ENCODE peak calls at places on chromosomes 7 and 10, in nine cellular contexts. One of them, this sample, is unnamed.

GRCh38 chr7:78083466-78084120 is 285.0 kb downstream of the PHTF2 start:
- DNase-seq in CD8-positive, alpha-beta memory T cell: no peak
- DNase-seq in hippocampal formation: no peak
- DNase-seq in cardiac muscle cell: no peak
- DNase-seq in HFFc6: peak
- DNase-seq in neuronal stem cell: no peak
- DNase-seq in chondrocyte: no peak
- DNase-seq in T-cell: no peak
- DNase-seq in NCI-H1105: no peak
- DNase-seq in this sample: no peak

GRCh38 chr10:108208038-108208437 is 1043.5 kb upstream of the SORCS1 start:
- DNase-seq in chondrocyte: no peak
- DNase-seq in cardiac muscle cell: no peak
- DNase-seq in neuronal stem cell: no peak
- DNase-seq in hippocampal formation: no peak
- DNase-seq in T-cell: no peak
- DNase-seq in CD8-positive, alpha-beta memory T cell: no peak
- DNase-seq in NCI-H1105: no peak
- DNase-seq in HFFc6: no peak
- DNase-seq in this sample: no peak

GRCh38 chr10:14185501-14186045 is 145.2 kb downstream of the FRMD4A start:
- DNase-seq in cardiac muscle cell: peak
- DNase-seq in chondrocyte: no peak
- DNase-seq in NCI-H1105: no peak
- DNase-seq in neuronal stem cell: peak
- DNase-seq in HFFc6: peak
- DNase-seq in hippocampal formation: no peak
- DNase-seq in CD8-positive, alpha-beta memory T cell: peak
- DNase-seq in T-cell: peak
- DNase-seq in this sample: no peak

GRCh38 chr7:128911441-128912031 is 1.0 kb upstream of the KCP start:
- DNase-seq in chondrocyte: no peak
- DNase-seq in NCI-H1105: no peak
- DNase-seq in cardiac muscle cell: peak
- DNase-seq in CD8-positive, alpha-beta memory T cell: no peak
- DNase-seq in T-cell: no peak
- DNase-seq in hippocampal formation: no peak
- DNase-seq in HFFc6: no peak
- DNase-seq in neuronal stem cell: no peak
- DNase-seq in this sample: peak

GRCh38 chr7:28867181-28867580 is 90.9 kb downstream of the TRIL start:
- DNase-seq in CD8-positive, alpha-beta memory T cell: no peak
- DNase-seq in chondrocyte: no peak
- DNase-seq in cardiac muscle cell: no peak
- DNase-seq in HFFc6: no peak
- DNase-seq in T-cell: no peak
- DNase-seq in NCI-H1105: no peak
- DNase-seq in neuronal stem cell: no peak
- DNase-seq in hippocampal formation: no peak
- DNase-seq in this sample: no peak

GRCh38 chr7:134625571-134625970 is 21.1 kb upstream of the BPGM start:
- DNase-seq in NCI-H1105: no peak
- DNase-seq in chondrocyte: no peak
- DNase-seq in CD8-positive, alpha-beta memory T cell: no peak
- DNase-seq in cardiac muscle cell: no peak
- DNase-seq in HFFc6: peak
- DNase-seq in neuronal stem cell: no peak
- DNase-seq in hippocampal formation: no peak
- DNase-seq in T-cell: no peak
- DNase-seq in this sample: no peak

GRCh38 chr10:37754538-37755323 is 102.7 kb downstream of the ZNF248 start:
- DNase-seq in hippocampal formation: peak
- DNase-seq in CD8-positive, alpha-beta memory T cell: no peak
- DNase-seq in T-cell: no peak
- DNase-seq in chondrocyte: no peak
- DNase-seq in NCI-H1105: no peak
- DNase-seq in HFFc6: peak
- DNase-seq in cardiac muscle cell: no peak
- DNase-seq in neuronal stem cell: no peak
- DNase-seq in this sample: no peak

GRCh38 chr7:22406715-22407114 is 49.8 kb upstream of the RAPGEF5 start:
- DNase-seq in T-cell: no peak
- DNase-seq in hippocampal formation: no peak
- DNase-seq in HFFc6: no peak
- DNase-seq in chondrocyte: no peak
- DNase-seq in CD8-positive, alpha-beta memory T cell: no peak
- DNase-seq in neuronal stem cell: no peak
- DNase-seq in cardiac muscle cell: no peak
- DNase-seq in NCI-H1105: no peak
- DNase-seq in this sample: no peak

GRCh38 chr10:70927221-70927943 is 39.0 kb upstream of the PCBD1 start:
- DNase-seq in T-cell: no peak
- DNase-seq in cardiac muscle cell: no peak
- DNase-seq in HFFc6: no peak
- DNase-seq in hippocampal formation: no peak
- DNase-seq in NCI-H1105: no peak
- DNase-seq in CD8-positive, alpha-beta memory T cell: no peak
- DNase-seq in chondrocyte: no peak
- DNase-seq in neuronal stem cell: no peak
- DNase-seq in this sample: no peak

GRCh38 chr7:74623135-74623534 is 34.4 kb upstream of the GTF2I start:
- DNase-seq in neuronal stem cell: no peak
- DNase-seq in cardiac muscle cell: no peak
- DNase-seq in T-cell: no peak
- DNase-seq in HFFc6: no peak
- DNase-seq in chondrocyte: no peak
- DNase-seq in NCI-H1105: no peak
- DNase-seq in CD8-positive, alpha-beta memory T cell: no peak
- DNase-seq in hippocampal formation: no peak
- DNase-seq in this sample: no peak

GRCh38 chr10:99740933-99741559 is 9.0 kb downstream of the CUTC start:
- DNase-seq in chondrocyte: no peak
- DNase-seq in NCI-H1105: no peak
- DNase-seq in hippocampal formation: no peak
- DNase-seq in T-cell: no peak
- DNase-seq in CD8-positive, alpha-beta memory T cell: no peak
- DNase-seq in cardiac muscle cell: no peak
- DNase-seq in HFFc6: peak
- DNase-seq in neuronal stem cell: no peak
- DNase-seq in this sample: no peak

GRCh38 chr10:86250399-86250798 is 116.2 kb downstream of the GRID1 start:
- DNase-seq in neuronal stem cell: no peak
- DNase-seq in NCI-H1105: no peak
- DNase-seq in CD8-positive, alpha-beta memory T cell: no peak
- DNase-seq in HFFc6: no peak
- DNase-seq in hippocampal formation: no peak
- DNase-seq in T-cell: no peak
- DNase-seq in chondrocyte: no peak
- DNase-seq in cardiac muscle cell: no peak
- DNase-seq in this sample: peak

GRCh38 chr10:21692909-21693308 is 158.9 kb downstream of the MLLT10 start:
- DNase-seq in CD8-positive, alpha-beta memory T cell: no peak
- DNase-seq in hippocampal formation: no peak
- DNase-seq in cardiac muscle cell: no peak
- DNase-seq in HFFc6: no peak
- DNase-seq in T-cell: no peak
- DNase-seq in neuronal stem cell: no peak
- DNase-seq in NCI-H1105: no peak
- DNase-seq in chondrocyte: no peak
- DNase-seq in this sample: no peak

GRCh38 chr7:135905355-135905754 is 71.8 kb downstream of the MTPN start:
- DNase-seq in HFFc6: no peak
- DNase-seq in neuronal stem cell: no peak
- DNase-seq in cardiac muscle cell: no peak
- DNase-seq in hippocampal formation: no peak
- DNase-seq in CD8-positive, alpha-beta memory T cell: no peak
- DNase-seq in T-cell: no peak
- DNase-seq in NCI-H1105: no peak
- DNase-seq in chondrocyte: no peak
- DNase-seq in this sample: no peak

GRCh38 chr7:93879356-93879755 is 11.2 kb downstream of the TFPI2 start:
- DNase-seq in cardiac muscle cell: no peak
- DNase-seq in hippocampal formation: no peak
- DNase-seq in HFFc6: no peak
- DNase-seq in neuronal stem cell: no peak
- DNase-seq in chondrocyte: no peak
- DNase-seq in CD8-positive, alpha-beta memory T cell: no peak
- DNase-seq in T-cell: no peak
- DNase-seq in NCI-H1105: no peak
- DNase-seq in this sample: no peak

GRCh38 chr10:74882831-74883230 is 56.4 kb downstream of the KAT6B start:
- DNase-seq in CD8-positive, alpha-beta memory T cell: no peak
- DNase-seq in hippocampal formation: no peak
- DNase-seq in neuronal stem cell: no peak
- DNase-seq in T-cell: no peak
- DNase-seq in HFFc6: no peak
- DNase-seq in NCI-H1105: no peak
- DNase-seq in cardiac muscle cell: no peak
- DNase-seq in chondrocyte: no peak
- DNase-seq in this sample: no peak

GRCh38 chr10:51926336-51926735 is 226.9 kb upstream of the CSTF2T start:
- DNase-seq in CD8-positive, alpha-beta memory T cell: no peak
- DNase-seq in hippocampal formation: no peak
- DNase-seq in chondrocyte: no peak
- DNase-seq in NCI-H1105: no peak
- DNase-seq in cardiac muscle cell: no peak
- DNase-seq in T-cell: no peak
- DNase-seq in HFFc6: no peak
- DNase-seq in neuronal stem cell: no peak
- DNase-seq in this sample: no peak

GRCh38 chr10:93406367-93407145 is 75.6 kb downstream of the MYOF start:
- DNase-seq in NCI-H1105: no peak
- DNase-seq in chondrocyte: no peak
- DNase-seq in cardiac muscle cell: no peak
- DNase-seq in HFFc6: no peak
- DNase-seq in T-cell: no peak
- DNase-seq in CD8-positive, alpha-beta memory T cell: no peak
- DNase-seq in neuronal stem cell: no peak
- DNase-seq in hippocampal formation: no peak
- DNase-seq in this sample: no peak

GRCh38 chr7:146660839-146661238 is 544.2 kb downstream of the CNTNAP2 start:
- DNase-seq in chondrocyte: no peak
- DNase-seq in T-cell: no peak
- DNase-seq in cardiac muscle cell: peak
- DNase-seq in CD8-positive, alpha-beta memory T cell: no peak
- DNase-seq in NCI-H1105: peak
- DNase-seq in hippocampal formation: no peak
- DNase-seq in HFFc6: no peak
- DNase-seq in neuronal stem cell: no peak
- DNase-seq in this sample: no peak

GRCh38 chr10:12097791-12098190 is 29.0 kb downstream of the DHTKD1 start:
- DNase-seq in hippocampal formation: no peak
- DNase-seq in T-cell: no peak
- DNase-seq in CD8-positive, alpha-beta memory T cell: no peak
- DNase-seq in HFFc6: peak
- DNase-seq in cardiac muscle cell: no peak
- DNase-seq in chondrocyte: no peak
- DNase-seq in neuronal stem cell: no peak
- DNase-seq in NCI-H1105: peak
- DNase-seq in this sample: no peak

GRCh38 chr10:12448729-12449391 is 99.5 kb downstream of the CAMK1D start:
- DNase-seq in NCI-H1105: no peak
- DNase-seq in hippocampal formation: no peak
- DNase-seq in chondrocyte: no peak
- DNase-seq in T-cell: peak
- DNase-seq in neuronal stem cell: no peak
- DNase-seq in cardiac muscle cell: no peak
- DNase-seq in CD8-positive, alpha-beta memory T cell: peak
- DNase-seq in HFFc6: peak
- DNase-seq in this sample: peak

GRCh38 chr10:11341253-11341652 is 270.2 kb downstream of the USP6NL start:
- DNase-seq in T-cell: no peak
- DNase-seq in hippocampal formation: no peak
- DNase-seq in CD8-positive, alpha-beta memory T cell: no peak
- DNase-seq in HFFc6: no peak
- DNase-seq in NCI-H1105: no peak
- DNase-seq in chondrocyte: no peak
- DNase-seq in cardiac muscle cell: no peak
- DNase-seq in neuronal stem cell: no peak
- DNase-seq in this sample: no peak

GRCh38 chr10:42983595-42983990 is 93.3 kb upstream of the RET start:
- DNase-seq in hippocampal formation: no peak
- DNase-seq in chondrocyte: no peak
- DNase-seq in HFFc6: no peak
- DNase-seq in NCI-H1105: no peak
- DNase-seq in cardiac muscle cell: no peak
- DNase-seq in CD8-positive, alpha-beta memory T cell: no peak
- DNase-seq in neuronal stem cell: no peak
- DNase-seq in T-cell: no peak
- DNase-seq in this sample: peak

GRCh38 chr10:34427911-34428216 is 387.2 kb downstream of the PARD3 start:
- DNase-seq in HFFc6: no peak
- DNase-seq in NCI-H1105: no peak
- DNase-seq in cardiac muscle cell: no peak
- DNase-seq in hippocampal formation: no peak
- DNase-seq in T-cell: no peak
- DNase-seq in chondrocyte: no peak
- DNase-seq in neuronal stem cell: no peak
- DNase-seq in CD8-positive, alpha-beta memory T cell: no peak
- DNase-seq in this sample: no peak

GRCh38 chr10:79331226-79331625 is 16.0 kb upstream of the PPIF start:
- DNase-seq in cardiac muscle cell: no peak
- DNase-seq in neuronal stem cell: no peak
- DNase-seq in HFFc6: no peak
- DNase-seq in CD8-positive, alpha-beta memory T cell: no peak
- DNase-seq in hippocampal formation: no peak
- DNase-seq in T-cell: no peak
- DNase-seq in chondrocyte: no peak
- DNase-seq in NCI-H1105: no peak
- DNase-seq in this sample: no peak

GRCh38 chr7:111558948-111559347 is 3.3 kb downstream of the IMMP2L start:
- DNase-seq in CD8-positive, alpha-beta memory T cell: no peak
- DNase-seq in T-cell: no peak
- DNase-seq in neuronal stem cell: no peak
- DNase-seq in hippocampal formation: no peak
- DNase-seq in NCI-H1105: no peak
- DNase-seq in cardiac muscle cell: no peak
- DNase-seq in HFFc6: no peak
- DNase-seq in chondrocyte: no peak
- DNase-seq in this sample: no peak

GRCh38 chr10:69089638-69090599 is 2.0 kb downstream of the SRGN start:
- DNase-seq in cardiac muscle cell: no peak
- DNase-seq in T-cell: peak
- DNase-seq in neuronal stem cell: no peak
- DNase-seq in HFFc6: no peak
- DNase-seq in hippocampal formation: no peak
- DNase-seq in CD8-positive, alpha-beta memory T cell: peak
- DNase-seq in NCI-H1105: no peak
- DNase-seq in chondrocyte: no peak
- DNase-seq in this sample: peak

GRCh38 chr7:879093-879492 is 2.7 kb downstream of the GET4 start:
- DNase-seq in hippocampal formation: no peak
- DNase-seq in CD8-positive, alpha-beta memory T cell: no peak
- DNase-seq in chondrocyte: no peak
- DNase-seq in NCI-H1105: no peak
- DNase-seq in HFFc6: no peak
- DNase-seq in cardiac muscle cell: no peak
- DNase-seq in neuronal stem cell: no peak
- DNase-seq in T-cell: no peak
- DNase-seq in this sample: peak

GRCh38 chr7:92888-93672 is 99.3 kb upstream of the FAM20C start:
- DNase-seq in NCI-H1105: no peak
- DNase-seq in T-cell: no peak
- DNase-seq in cardiac muscle cell: no peak
- DNase-seq in neuronal stem cell: no peak
- DNase-seq in CD8-positive, alpha-beta memory T cell: no peak
- DNase-seq in chondrocyte: no peak
- DNase-seq in hippocampal formation: no peak
- DNase-seq in HFFc6: no peak
- DNase-seq in this sample: no peak

GRCh38 chr10:96271017-96271815 is at the start of gene BLNK:
- DNase-seq in chondrocyte: no peak
- DNase-seq in T-cell: no peak
- DNase-seq in neuronal stem cell: no peak
- DNase-seq in hippocampal formation: no peak
- DNase-seq in HFFc6: peak
- DNase-seq in NCI-H1105: no peak
- DNase-seq in CD8-positive, alpha-beta memory T cell: no peak
- DNase-seq in cardiac muscle cell: peak
- DNase-seq in this sample: peak

GRCh38 chr10:91201213-91201996 is 19.1 kb upstream of the PCGF5 start:
- DNase-seq in hippocampal formation: no peak
- DNase-seq in CD8-positive, alpha-beta memory T cell: peak
- DNase-seq in HFFc6: no peak
- DNase-seq in cardiac muscle cell: no peak
- DNase-seq in NCI-H1105: no peak
- DNase-seq in chondrocyte: no peak
- DNase-seq in T-cell: no peak
- DNase-seq in neuronal stem cell: no peak
- DNase-seq in this sample: no peak